ENCODE peak calls at places on chromosomes 2 and 18, in four cellular contexts. One of them, this sample, is unnamed.
A peak's percentile ranks its signal among the peaks of the same experiment; 100 is the strongest.

GRCh38 chr2:206082298-206082843 is 3.6 kb downstream of the INO80D start:
- DNase-seq in activated CD8-positive, alpha-beta memory T cell treated with anti-CD3 and anti-CD28 coated beads for 1 hour: no peak
- DNase-seq in body of pancreas: no peak
- DNase-seq in kidney epithelial cell: no peak
- DNase-seq in this sample: no peak

GRCh38 chr2:96868555-96869280 is 1.2 kb downstream of the SEMA4C start:
- DNase-seq in activated CD8-positive, alpha-beta memory T cell treated with anti-CD3 and anti-CD28 coated beads for 1 hour: no peak
- DNase-seq in body of pancreas: peak; percentile 70
- DNase-seq in kidney epithelial cell: peak; percentile 52
- DNase-seq in this sample: peak; percentile 74

GRCh38 chr2:39620067-39620466 is 45.6 kb upstream of the TMEM178A start:
- DNase-seq in activated CD8-positive, alpha-beta memory T cell treated with anti-CD3 and anti-CD28 coated beads for 1 hour: no peak
- DNase-seq in body of pancreas: peak; percentile 70
- DNase-seq in kidney epithelial cell: no peak
- DNase-seq in this sample: no peak

GRCh38 chr18:4068552-4069158 is 386.5 kb downstream of the DLGAP1 start:
- DNase-seq in activated CD8-positive, alpha-beta memory T cell treated with anti-CD3 and anti-CD28 coated beads for 1 hour: no peak
- DNase-seq in body of pancreas: peak; percentile 37
- DNase-seq in kidney epithelial cell: peak; percentile 9
- DNase-seq in this sample: peak; percentile 56

GRCh38 chr2:36290306-36290705 is 65.3 kb upstream of the CRIM1 start:
- DNase-seq in activated CD8-positive, alpha-beta memory T cell treated with anti-CD3 and anti-CD28 coated beads for 1 hour: no peak
- DNase-seq in body of pancreas: no peak
- DNase-seq in kidney epithelial cell: no peak
- DNase-seq in this sample: no peak

GRCh38 chr2:16126141-16126968 is 186.0 kb downstream of the MYCN start:
- DNase-seq in activated CD8-positive, alpha-beta memory T cell treated with anti-CD3 and anti-CD28 coated beads for 1 hour: no peak
- DNase-seq in body of pancreas: no peak
- DNase-seq in kidney epithelial cell: no peak
- DNase-seq in this sample: no peak

GRCh38 chr2:37912056-37912455 is 13.0 kb upstream of the RMDN2 start:
- DNase-seq in activated CD8-positive, alpha-beta memory T cell treated with anti-CD3 and anti-CD28 coated beads for 1 hour: no peak
- DNase-seq in body of pancreas: no peak
- DNase-seq in kidney epithelial cell: no peak
- DNase-seq in this sample: no peak

GRCh38 chr2:191983186-191983585 is 136.3 kb upstream of the CAVIN2 start:
- DNase-seq in activated CD8-positive, alpha-beta memory T cell treated with anti-CD3 and anti-CD28 coated beads for 1 hour: no peak
- DNase-seq in body of pancreas: no peak
- DNase-seq in kidney epithelial cell: no peak
- DNase-seq in this sample: no peak

GRCh38 chr2:164840930-164841718 is 499 bp downstream of the COBLL1 start:
- DNase-seq in activated CD8-positive, alpha-beta memory T cell treated with anti-CD3 and anti-CD28 coated beads for 1 hour: no peak
- DNase-seq in body of pancreas: peak; percentile 86
- DNase-seq in kidney epithelial cell: no peak
- DNase-seq in this sample: peak; percentile 76

GRCh38 chr2:214465386-214466146 is 54.7 kb downstream of the VWC2L start:
- DNase-seq in activated CD8-positive, alpha-beta memory T cell treated with anti-CD3 and anti-CD28 coated beads for 1 hour: no peak
- DNase-seq in body of pancreas: no peak
- DNase-seq in kidney epithelial cell: no peak
- DNase-seq in this sample: no peak

GRCh38 chr2:112627060-112628040 is 18.4 kb upstream of the SLC20A1 start:
- DNase-seq in activated CD8-positive, alpha-beta memory T cell treated with anti-CD3 and anti-CD28 coated beads for 1 hour: no peak
- DNase-seq in body of pancreas: no peak
- DNase-seq in kidney epithelial cell: peak; percentile 92
- DNase-seq in this sample: no peak

GRCh38 chr18:35695384-35695783 is 113.8 kb downstream of the GALNT1 start:
- DNase-seq in activated CD8-positive, alpha-beta memory T cell treated with anti-CD3 and anti-CD28 coated beads for 1 hour: no peak
- DNase-seq in body of pancreas: no peak
- DNase-seq in kidney epithelial cell: no peak
- DNase-seq in this sample: no peak

GRCh38 chr2:102337012-102337411 is 18.6 kb upstream of the IL18R1 start:
- DNase-seq in activated CD8-positive, alpha-beta memory T cell treated with anti-CD3 and anti-CD28 coated beads for 1 hour: no peak
- DNase-seq in body of pancreas: no peak
- DNase-seq in kidney epithelial cell: no peak
- DNase-seq in this sample: no peak

GRCh38 chr2:64414736-64415435 is 39.1 kb upstream of the LGALSL start:
- DNase-seq in activated CD8-positive, alpha-beta memory T cell treated with anti-CD3 and anti-CD28 coated beads for 1 hour: no peak
- DNase-seq in body of pancreas: no peak
- DNase-seq in kidney epithelial cell: no peak
- DNase-seq in this sample: no peak

GRCh38 chr2:133957724-133958123 is 296.1 kb upstream of the MGAT5 start:
- DNase-seq in activated CD8-positive, alpha-beta memory T cell treated with anti-CD3 and anti-CD28 coated beads for 1 hour: no peak
- DNase-seq in body of pancreas: no peak
- DNase-seq in kidney epithelial cell: no peak
- DNase-seq in this sample: no peak

GRCh38 chr2:120886967-120887672 is 151.5 kb downstream of the GLI2 start:
- DNase-seq in activated CD8-positive, alpha-beta memory T cell treated with anti-CD3 and anti-CD28 coated beads for 1 hour: no peak
- DNase-seq in body of pancreas: no peak
- DNase-seq in kidney epithelial cell: no peak
- DNase-seq in this sample: no peak

GRCh38 chr2:110678457-110679336 is 834 bp upstream of the BUB1 start:
- DNase-seq in activated CD8-positive, alpha-beta memory T cell treated with anti-CD3 and anti-CD28 coated beads for 1 hour: no peak
- DNase-seq in body of pancreas: peak; percentile 25
- DNase-seq in kidney epithelial cell: no peak
- DNase-seq in this sample: no peak

GRCh38 chr2:70035344-70035844 is 51.9 kb upstream of the PCBP1 start:
- DNase-seq in activated CD8-positive, alpha-beta memory T cell treated with anti-CD3 and anti-CD28 coated beads for 1 hour: no peak
- DNase-seq in body of pancreas: no peak
- DNase-seq in kidney epithelial cell: no peak
- DNase-seq in this sample: no peak

GRCh38 chr2:46184794-46185583 is 112.2 kb upstream of the EPAS1 start:
- DNase-seq in activated CD8-positive, alpha-beta memory T cell treated with anti-CD3 and anti-CD28 coated beads for 1 hour: no peak
- DNase-seq in body of pancreas: no peak
- DNase-seq in kidney epithelial cell: no peak
- DNase-seq in this sample: peak; percentile 52

GRCh38 chr2:231708050-231708772 is at the start of gene PTMA:
- DNase-seq in activated CD8-positive, alpha-beta memory T cell treated with anti-CD3 and anti-CD28 coated beads for 1 hour: peak; percentile 99
- DNase-seq in body of pancreas: peak; percentile 100
- DNase-seq in kidney epithelial cell: peak; percentile 99
- DNase-seq in this sample: peak; percentile 99

GRCh38 chr2:233088598-233089345 is 28.6 kb downstream of the INPP5D start:
- DNase-seq in activated CD8-positive, alpha-beta memory T cell treated with anti-CD3 and anti-CD28 coated beads for 1 hour: no peak
- DNase-seq in body of pancreas: no peak
- DNase-seq in kidney epithelial cell: no peak
- DNase-seq in this sample: no peak

GRCh38 chr18:45764000-45764686 is 40.2 kb downstream of the SLC14A1 start:
- DNase-seq in activated CD8-positive, alpha-beta memory T cell treated with anti-CD3 and anti-CD28 coated beads for 1 hour: no peak
- DNase-seq in body of pancreas: no peak
- DNase-seq in kidney epithelial cell: no peak
- DNase-seq in this sample: no peak

GRCh38 chr2:26298638-26299393 is 47.1 kb upstream of the SELENOI start:
- DNase-seq in activated CD8-positive, alpha-beta memory T cell treated with anti-CD3 and anti-CD28 coated beads for 1 hour: no peak
- DNase-seq in body of pancreas: peak; percentile 42
- DNase-seq in kidney epithelial cell: no peak
- DNase-seq in this sample: no peak

GRCh38 chr2:17573085-17573805 is 32.7 kb downstream of the VSNL1 start:
- DNase-seq in activated CD8-positive, alpha-beta memory T cell treated with anti-CD3 and anti-CD28 coated beads for 1 hour: no peak
- DNase-seq in body of pancreas: no peak
- DNase-seq in kidney epithelial cell: no peak
- DNase-seq in this sample: no peak

GRCh38 chr2:45716915-45717314 is 65.4 kb downstream of the PRKCE start:
- DNase-seq in activated CD8-positive, alpha-beta memory T cell treated with anti-CD3 and anti-CD28 coated beads for 1 hour: no peak
- DNase-seq in body of pancreas: no peak
- DNase-seq in kidney epithelial cell: no peak
- DNase-seq in this sample: no peak

GRCh38 chr2:25537526-25537925 is 135.9 kb downstream of the DTNB start:
- DNase-seq in activated CD8-positive, alpha-beta memory T cell treated with anti-CD3 and anti-CD28 coated beads for 1 hour: no peak
- DNase-seq in body of pancreas: no peak
- DNase-seq in kidney epithelial cell: no peak
- DNase-seq in this sample: no peak

GRCh38 chr18:27604583-27604982 is 419.5 kb upstream of the CHST9 start:
- DNase-seq in activated CD8-positive, alpha-beta memory T cell treated with anti-CD3 and anti-CD28 coated beads for 1 hour: no peak
- DNase-seq in body of pancreas: no peak
- DNase-seq in kidney epithelial cell: peak; percentile 9
- DNase-seq in this sample: no peak

GRCh38 chr2:48264632-48265031 is 265.3 kb upstream of the STON1 start:
- DNase-seq in activated CD8-positive, alpha-beta memory T cell treated with anti-CD3 and anti-CD28 coated beads for 1 hour: no peak
- DNase-seq in body of pancreas: no peak
- DNase-seq in kidney epithelial cell: no peak
- DNase-seq in this sample: no peak

GRCh38 chr2:203804766-203805484 is 62.6 kb upstream of the CTLA4 start:
- DNase-seq in activated CD8-positive, alpha-beta memory T cell treated with anti-CD3 and anti-CD28 coated beads for 1 hour: no peak
- DNase-seq in body of pancreas: no peak
- DNase-seq in kidney epithelial cell: no peak
- DNase-seq in this sample: no peak

This sample was measured in WTC11.